ENCODE peak calls at places on chromosome 16, in seven cellular contexts. H is cardiac muscle cell, Z is kidney epithelial cell, W is HepG2, C is dorsolateral prefrontal cortex, R is body of pancreas, F is heart left ventricle. A is an unnamed sample.

GRCh38 chr16:53085539-53086450 is 31.0 kb downstream of the CHD9 start:
- DNase-seq in Z (no peak), W (no peak), H (no peak), F (no peak), C (no peak), R (no peak), A (no peak)

GRCh38 chr16:27098366-27099050 is 31.8 kb downstream of the C16orf82 start:
- DNase-seq in F (no peak), W (no peak), R (no peak), Z (no peak), H (no peak), C (no peak), A (no peak)

GRCh38 chr16:69861276-69862030 is 89.7 kb upstream of the CLEC18A start:
- DNase-seq in C (no peak), W (no peak), R (peak; percentile 45), F (peak; percentile 64), H (peak; percentile 75), Z (no peak), A (peak; percentile 38)

GRCh38 chr16:71467810-71468209 is 5.8 kb upstream of the ZNF23 start:
- DNase-seq in C (no peak), Z (no peak), W (peak; percentile 37), H (peak; percentile 81), R (no peak), F (no peak), A (no peak)

GRCh38 chr16:83162791-83163190 is 536.0 kb downstream of the CDH13 start:
- DNase-seq in R (no peak), Z (no peak), W (no peak), H (no peak), C (no peak), F (no peak), A (no peak)

GRCh38 chr16:21116148-21116693 is 34.4 kb downstream of the DNAH3 start:
- DNase-seq in H (no peak), R (no peak), W (peak; percentile 52), F (no peak), Z (no peak), C (no peak), A (no peak)

GRCh38 chr16:57470683-57471082 is 8.2 kb downstream of the POLR2C start:
- DNase-seq in Z (no peak), H (peak; percentile 37), C (no peak), F (peak; percentile 65), R (peak; percentile 77), W (no peak), A (no peak)

GRCh38 chr16:49537924-49538455 is 164.4 kb downstream of the C16orf78 start:
- DNase-seq in W (no peak), F (no peak), R (no peak), C (no peak), Z (no peak), H (no peak), A (no peak)

GRCh38 chr16:10992797-10993196 is 48.4 kb downstream of the CLEC16A start:
- DNase-seq in Z (no peak), H (no peak), C (no peak), F (no peak), W (no peak), R (no peak), A (peak; percentile 16)

GRCh38 chr16:10992112-10992511 is 47.7 kb downstream of the CLEC16A start:
- DNase-seq in Z (no peak), R (no peak), W (no peak), H (no peak), F (no peak), C (no peak), A (no peak)

GRCh38 chr16:10994571-10994970 is 50.2 kb downstream of the CLEC16A start:
- DNase-seq in F (no peak), R (no peak), C (no peak), Z (no peak), W (no peak), H (no peak), A (no peak)

GRCh38 chr16:10995555-10995954 is 51.2 kb downstream of the CLEC16A start:
- DNase-seq in H (no peak), W (no peak), Z (no peak), C (no peak), F (no peak), R (no peak), A (no peak)

DNA sequence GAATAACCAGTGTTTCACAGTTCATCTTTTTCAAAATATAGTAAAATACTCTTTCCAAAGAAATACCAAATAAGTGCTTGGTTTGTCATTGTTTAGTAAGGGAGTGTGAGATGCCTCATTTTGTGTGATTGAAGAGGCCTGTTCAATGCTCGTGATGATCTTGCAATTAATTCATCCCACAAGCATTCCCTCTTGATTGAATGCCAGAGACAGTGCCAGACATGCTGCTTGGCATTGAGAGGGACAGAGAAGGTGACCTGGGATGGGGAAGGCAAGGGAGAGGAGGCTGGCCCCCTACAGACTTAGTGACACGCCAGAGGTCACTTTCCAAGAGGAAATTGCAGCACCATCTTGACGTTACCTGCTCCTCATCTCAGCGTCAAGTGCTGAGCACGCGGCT is 49.3 kb downstream of the CLEC16A start:
- DNase-seq in C (no peak), W (no peak), R (no peak), F (no peak), Z (no peak), H (no peak), A (no peak)
- TF ChIP-seq CTCF in C (no peak), W (no peak), R (no peak), F (no peak), Z (no peak), H (no peak), A (no peak)

GRCh38 chr16:28923231-28923587 is 1.8 kb downstream of the RABEP2 start:
- DNase-seq in W (no peak), C (no peak), Z (no peak), H (no peak), F (no peak), R (no peak), A (no peak)
- H3K4me3 ChIP-seq in W (peak overlapping the region; percentile 99), C (no peak overlapping the region), Z (no peak overlapping the region), H (no peak overlapping the region), F (no peak overlapping the region), R (no peak overlapping the region), A (no peak overlapping the region)

GRCh38 chr16:8907096-8907495 is 24.9 kb downstream of the LITAFD start:
- DNase-seq in H (no peak), R (no peak), C (no peak), W (no peak), Z (no peak), F (no peak), A (no peak)

GRCh38 chr16:8905795-8906591 is 23.8 kb downstream of the LITAFD start:
- DNase-seq in Z (no peak), W (peak; percentile 32), H (no peak), C (no peak), R (no peak), F (no peak), A (no peak)

GRCh38 chr16:8904018-8904430 is 21.9 kb downstream of the LITAFD start:
- DNase-seq in C (no peak), Z (no peak), H (no peak), W (no peak), F (no peak), R (no peak), A (no peak)

GRCh38 chr16:8903004-8903403 is 20.9 kb downstream of the LITAFD start:
- DNase-seq in W (no peak), C (no peak), Z (no peak), R (no peak), F (no peak), H (no peak), A (no peak)

GRCh38 chr16:8905168-8905762 is 23.1 kb downstream of the LITAFD start:
- DNase-seq in C (no peak), W (peak; percentile 59), Z (peak; percentile 16), R (no peak), F (no peak), H (peak; percentile 37), A (no peak)
- TF ChIP-seq CTCF in C (peak; percentile 12), W (peak; percentile 78), Z (peak; percentile 57), R (no peak), F (peak; percentile 9), H (peak; percentile 57), A (peak; percentile 71)

DNA sequence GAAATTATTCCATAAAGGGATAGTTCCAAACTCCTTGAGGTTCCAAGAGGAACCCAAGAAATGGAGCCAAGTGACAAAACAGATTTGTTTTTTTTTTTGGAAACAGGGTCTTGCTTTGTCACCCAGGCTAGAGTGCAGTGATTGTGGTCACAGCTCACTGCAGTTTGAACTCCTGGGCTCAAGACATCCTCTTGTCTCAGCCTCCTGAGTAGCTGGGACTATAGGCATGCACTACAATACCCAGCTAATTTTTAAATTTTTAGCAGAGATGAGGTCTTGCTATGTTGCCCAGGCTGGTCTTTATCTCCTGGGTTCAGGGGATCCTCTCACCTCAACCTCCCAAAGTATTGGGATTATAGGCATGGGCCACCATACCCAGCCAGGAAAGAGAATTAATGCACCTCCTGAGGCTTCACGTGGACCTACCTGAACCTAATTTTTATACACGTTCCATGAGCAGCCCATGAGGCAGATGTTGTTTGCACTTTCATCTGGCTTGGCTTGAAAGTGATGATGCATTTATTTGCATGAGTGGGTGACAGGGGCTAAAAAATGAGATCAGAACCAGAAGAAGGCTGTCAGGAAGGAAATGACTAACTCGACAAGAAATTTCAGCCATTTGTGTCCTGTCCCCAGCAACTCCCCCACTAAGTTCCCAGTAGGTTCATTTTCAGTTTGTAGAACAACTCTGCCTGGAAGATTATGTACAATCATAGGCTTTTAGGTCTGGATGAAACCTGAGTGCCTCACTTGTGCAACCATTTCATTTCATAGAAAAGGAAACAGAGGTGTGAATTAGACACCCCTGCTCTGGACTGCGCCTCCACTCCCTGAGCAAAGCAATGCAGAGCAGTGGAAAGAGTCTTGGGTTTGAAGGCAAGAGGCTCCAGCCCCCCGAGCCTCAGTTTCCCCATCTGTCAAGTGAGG is 10.3 kb upstream of the IRF8 start:
- DNase-seq in F (no peak), C (no peak), Z (peak; percentile 70), W (peak; percentile 33), H (no peak), R (no peak), A (no peak)
- H3K4me3 ChIP-seq in F (no peak overlapping the region), C (no peak overlapping the region), Z (no peak overlapping the region), W (no peak overlapping the region), H (no peak overlapping the region), R (no peak overlapping the region), A (no peak overlapping the region)

DNA sequence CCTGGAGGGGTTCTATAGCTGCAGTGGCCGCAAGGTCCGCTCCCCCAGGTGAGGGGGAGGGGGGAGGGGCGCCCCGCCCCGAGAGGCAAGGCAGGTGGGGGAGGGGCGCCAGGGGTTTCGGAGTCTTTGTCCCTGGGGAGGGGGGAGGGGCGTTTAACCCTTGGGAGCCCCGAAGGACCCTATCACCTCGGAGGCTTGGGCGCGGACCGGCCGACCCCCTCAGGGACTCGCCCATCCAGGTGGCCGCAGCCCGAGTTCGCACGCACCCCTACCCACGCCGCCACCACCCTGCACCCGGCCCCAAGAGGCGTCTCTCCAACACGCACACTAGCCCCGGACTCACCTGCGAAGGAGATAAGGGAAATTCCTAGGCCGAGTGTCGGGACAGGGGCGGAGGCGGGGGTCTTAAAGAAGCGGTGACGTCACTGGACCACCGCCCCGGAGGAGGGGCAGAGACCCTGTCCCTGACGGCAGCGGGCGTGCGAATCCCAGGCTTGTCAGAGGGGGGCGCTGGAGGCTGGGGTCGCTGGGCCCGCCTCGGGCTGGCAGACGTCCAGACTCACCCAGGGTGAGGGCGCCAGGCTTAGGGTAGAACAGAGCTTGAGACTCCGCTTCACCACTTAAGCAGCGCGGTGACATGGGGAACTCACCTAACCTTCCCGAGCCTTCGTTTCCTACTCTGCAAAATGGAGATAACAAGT is at the start of gene CLDN6:
- DNase-seq in H (peak; percentile 94), R (peak; percentile 45), Z (no peak), F (no peak), C (no peak), W (no peak), A (peak; percentile 13)
- TF ChIP-seq CTCF in H (peak; percentile 29), R (no peak), Z (peak; percentile 74), F (no peak), C (no peak), W (peak; percentile 73), A (peak; percentile 56)